ENCODE peak calls at places on chromosomes 11 and 22, in eight cellular contexts. One of them, this sample, is unnamed.

GRCh38 chr11:116309446-116309845 is 463.3 kb downstream of the BUD13 start:
- DNase-seq in GM12865: no peak
- DNase-seq in stomach: no peak
- DNase-seq in fibroblast of lung: no peak
- DNase-seq in colonic mucosa: no peak
- DNase-seq in transverse colon: no peak
- DNase-seq in right atrium auricular region: no peak
- DNase-seq in fibroblast of the aortic adventitia: no peak
- DNase-seq in this sample: no peak

GRCh38 chr11:121669422-121669821 is 216.7 kb upstream of the SORL1-AS1 start:
- DNase-seq in transverse colon: no peak
- DNase-seq in GM12865: no peak
- DNase-seq in stomach: no peak
- DNase-seq in fibroblast of the aortic adventitia: no peak
- DNase-seq in right atrium auricular region: no peak
- DNase-seq in fibroblast of lung: no peak
- DNase-seq in colonic mucosa: no peak
- DNase-seq in this sample: no peak

GRCh38 chr11:125335101-125335500 is 161.0 kb downstream of the FEZ1 start:
- DNase-seq in fibroblast of the aortic adventitia: no peak
- DNase-seq in GM12865: no peak
- DNase-seq in stomach: no peak
- DNase-seq in colonic mucosa: no peak
- DNase-seq in transverse colon: no peak
- DNase-seq in right atrium auricular region: no peak
- DNase-seq in fibroblast of lung: no peak
- DNase-seq in this sample: no peak

GRCh38 chr11:44556735-44557409 is 8.6 kb upstream of the CD82 start:
- DNase-seq in stomach: peak
- DNase-seq in fibroblast of the aortic adventitia: peak
- DNase-seq in right atrium auricular region: peak
- DNase-seq in fibroblast of lung: peak
- DNase-seq in transverse colon: peak
- DNase-seq in colonic mucosa: peak
- DNase-seq in GM12865: peak
- DNase-seq in this sample: peak

GRCh38 chr11:122478986-122479385 is 176.5 kb upstream of the UBASH3B start:
- DNase-seq in stomach: no peak
- DNase-seq in fibroblast of lung: no peak
- DNase-seq in GM12865: no peak
- DNase-seq in fibroblast of the aortic adventitia: peak
- DNase-seq in right atrium auricular region: no peak
- DNase-seq in transverse colon: no peak
- DNase-seq in colonic mucosa: no peak
- DNase-seq in this sample: no peak

GRCh38 chr22:39994566-39995345 is at the start of gene FAM83F:
- DNase-seq in right atrium auricular region: no peak
- DNase-seq in colonic mucosa: peak
- DNase-seq in fibroblast of the aortic adventitia: no peak
- DNase-seq in GM12865: no peak
- DNase-seq in stomach: peak
- DNase-seq in fibroblast of lung: no peak
- DNase-seq in transverse colon: peak
- DNase-seq in this sample: peak

GRCh38 chr22:37121887-37122591 is 12.5 kb upstream of the TMPRSS6 start:
- DNase-seq in colonic mucosa: peak
- DNase-seq in stomach: peak
- DNase-seq in right atrium auricular region: no peak
- DNase-seq in fibroblast of the aortic adventitia: peak
- DNase-seq in transverse colon: peak
- DNase-seq in GM12865: peak
- DNase-seq in fibroblast of lung: no peak
- DNase-seq in this sample: peak

GRCh38 chr11:76798656-76799055 is 15.5 kb downstream of the TSKU start:
- DNase-seq in stomach: no peak
- DNase-seq in fibroblast of the aortic adventitia: no peak
- DNase-seq in GM12865: no peak
- DNase-seq in colonic mucosa: no peak
- DNase-seq in fibroblast of lung: no peak
- DNase-seq in transverse colon: no peak
- DNase-seq in right atrium auricular region: no peak
- DNase-seq in this sample: no peak

GRCh38 chr11:27296406-27296994 is 66.5 kb downstream of the CCDC34 start:
- DNase-seq in transverse colon: no peak
- DNase-seq in stomach: no peak
- DNase-seq in right atrium auricular region: no peak
- DNase-seq in fibroblast of the aortic adventitia: peak
- DNase-seq in fibroblast of lung: peak
- DNase-seq in GM12865: peak
- DNase-seq in colonic mucosa: no peak
- DNase-seq in this sample: peak

GRCh38 chr11:110710520-110711381 is 1.5 kb downstream of the ARHGAP20 start:
- DNase-seq in transverse colon: peak
- DNase-seq in colonic mucosa: peak
- DNase-seq in fibroblast of lung: peak
- DNase-seq in stomach: peak
- DNase-seq in right atrium auricular region: no peak
- DNase-seq in fibroblast of the aortic adventitia: peak
- DNase-seq in GM12865: no peak
- DNase-seq in this sample: peak

GRCh38 chr11:21421930-21422329 is 752.5 kb downstream of the NELL1 start:
- DNase-seq in transverse colon: no peak
- DNase-seq in right atrium auricular region: no peak
- DNase-seq in fibroblast of lung: no peak
- DNase-seq in stomach: no peak
- DNase-seq in fibroblast of the aortic adventitia: no peak
- DNase-seq in colonic mucosa: no peak
- DNase-seq in GM12865: no peak
- DNase-seq in this sample: no peak

GRCh38 chr11:21427750-21428149 is 758.4 kb downstream of the NELL1 start:
- DNase-seq in stomach: no peak
- DNase-seq in colonic mucosa: no peak
- DNase-seq in fibroblast of the aortic adventitia: no peak
- DNase-seq in fibroblast of lung: no peak
- DNase-seq in right atrium auricular region: no peak
- DNase-seq in transverse colon: no peak
- DNase-seq in GM12865: no peak
- DNase-seq in this sample: peak

GRCh38 chr11:21429401-21429800 is 760.0 kb downstream of the NELL1 start:
- DNase-seq in colonic mucosa: no peak
- DNase-seq in GM12865: no peak
- DNase-seq in transverse colon: no peak
- DNase-seq in fibroblast of the aortic adventitia: no peak
- DNase-seq in fibroblast of lung: no peak
- DNase-seq in stomach: no peak
- DNase-seq in right atrium auricular region: no peak
- DNase-seq in this sample: no peak

GRCh38 chr11:21430532-21430931 is 761.1 kb downstream of the NELL1 start:
- DNase-seq in GM12865: no peak
- DNase-seq in transverse colon: no peak
- DNase-seq in right atrium auricular region: no peak
- DNase-seq in fibroblast of lung: no peak
- DNase-seq in fibroblast of the aortic adventitia: no peak
- DNase-seq in colonic mucosa: no peak
- DNase-seq in stomach: no peak
- DNase-seq in this sample: peak

GRCh38 chr11:21426931-21427330 is 757.5 kb downstream of the NELL1 start:
- DNase-seq in transverse colon: no peak
- DNase-seq in colonic mucosa: no peak
- DNase-seq in GM12865: no peak
- DNase-seq in right atrium auricular region: no peak
- DNase-seq in fibroblast of lung: no peak
- DNase-seq in fibroblast of the aortic adventitia: no peak
- DNase-seq in stomach: no peak
- DNase-seq in this sample: no peak
- H3K4me3 ChIP-seq in transverse colon: no peak
- H3K4me3 ChIP-seq in colonic mucosa: no peak
- H3K4me3 ChIP-seq in GM12865: no peak
- H3K4me3 ChIP-seq in right atrium auricular region: no peak
- H3K4me3 ChIP-seq in fibroblast of lung: no peak
- H3K4me3 ChIP-seq in fibroblast of the aortic adventitia: no peak
- H3K4me3 ChIP-seq in stomach: no peak
- H3K4me3 ChIP-seq in this sample: no peak

DNA sequence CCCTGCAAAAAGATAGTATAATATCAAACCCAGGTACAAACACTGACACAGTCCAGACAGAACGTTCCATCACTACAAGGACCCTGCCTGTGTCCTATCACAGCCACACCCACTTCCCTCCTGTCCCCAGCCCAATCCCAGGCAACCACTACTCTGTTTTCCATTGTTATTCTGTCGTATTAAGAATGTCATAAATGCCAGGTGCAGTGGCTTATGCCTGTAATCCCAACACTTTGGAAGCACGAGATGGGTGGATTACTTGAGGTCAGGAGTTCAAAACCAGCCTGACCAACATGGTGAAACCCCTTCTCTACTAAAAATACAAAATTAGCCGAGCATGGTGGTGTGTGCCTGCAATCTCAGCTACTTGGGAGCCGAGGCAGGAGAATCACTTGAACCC is 89.0 kb downstream of the TRMU start:
- DNase-seq in transverse colon: no peak
- DNase-seq in fibroblast of the aortic adventitia: no peak
- DNase-seq in stomach: no peak
- DNase-seq in right atrium auricular region: no peak
- DNase-seq in colonic mucosa: no peak
- DNase-seq in GM12865: no peak
- DNase-seq in fibroblast of lung: no peak
- DNase-seq in this sample: no peak
- TF ChIP-seq CTCF in transverse colon: no peak
- TF ChIP-seq CTCF in fibroblast of the aortic adventitia: no peak
- TF ChIP-seq CTCF in stomach: no peak
- TF ChIP-seq CTCF in right atrium auricular region: no peak
- TF ChIP-seq CTCF in colonic mucosa: no peak
- TF ChIP-seq CTCF in GM12865: no peak
- TF ChIP-seq CTCF in fibroblast of lung: no peak
- TF ChIP-seq CTCF in this sample: no peak

DNA sequence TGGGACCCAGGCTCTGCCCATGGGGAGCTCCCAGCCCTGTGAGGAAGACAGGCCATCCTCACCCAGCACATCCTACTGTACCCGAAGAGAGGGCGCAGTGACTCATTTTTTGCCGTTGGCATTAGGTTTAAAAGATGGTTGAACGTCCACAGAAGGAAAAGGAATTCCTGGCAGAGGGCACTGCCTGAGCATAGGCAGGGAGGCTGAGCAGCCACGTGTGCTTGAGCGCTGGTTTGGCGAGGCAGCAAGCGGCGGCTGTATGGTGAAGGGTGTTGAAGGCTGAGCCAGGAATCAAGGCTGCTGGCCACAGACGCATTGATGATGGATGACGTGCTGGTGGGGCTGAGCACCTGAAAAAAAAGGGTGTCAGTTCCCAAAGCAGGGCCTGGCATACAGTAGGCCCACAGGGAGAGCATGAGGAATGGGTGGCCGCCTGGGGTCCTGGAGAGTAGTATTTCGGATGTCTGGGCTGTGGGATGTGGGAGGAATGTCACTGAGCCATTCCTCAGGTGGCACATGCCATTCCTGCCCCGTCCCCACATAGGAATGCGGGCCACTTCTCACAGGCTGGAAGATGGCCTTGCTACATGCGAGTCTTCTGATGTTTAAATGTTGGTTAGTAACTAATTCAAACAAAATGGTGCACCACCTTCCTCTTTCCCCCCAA is 112.5 kb downstream of the KIAA1671 start:
- DNase-seq in right atrium auricular region: no peak
- DNase-seq in fibroblast of the aortic adventitia: peak
- DNase-seq in GM12865: no peak
- DNase-seq in stomach: no peak
- DNase-seq in fibroblast of lung: no peak
- DNase-seq in colonic mucosa: no peak
- DNase-seq in transverse colon: no peak
- DNase-seq in this sample: peak
- H3K4me3 ChIP-seq in right atrium auricular region: no peak
- H3K4me3 ChIP-seq in fibroblast of the aortic adventitia: no peak
- H3K4me3 ChIP-seq in GM12865: no peak
- H3K4me3 ChIP-seq in stomach: no peak
- H3K4me3 ChIP-seq in fibroblast of lung: no peak
- H3K4me3 ChIP-seq in colonic mucosa: no peak
- H3K4me3 ChIP-seq in transverse colon: no peak
- H3K4me3 ChIP-seq in this sample: no peak

GRCh38 chr11:31799036-31799793 is 11.9 kb downstream of the PAX6 start:
- DNase-seq in transverse colon: no peak
- DNase-seq in fibroblast of the aortic adventitia: no peak
- DNase-seq in right atrium auricular region: peak
- DNase-seq in colonic mucosa: no peak
- DNase-seq in fibroblast of lung: no peak
- DNase-seq in GM12865: no peak
- DNase-seq in stomach: no peak
- DNase-seq in this sample: no peak

GRCh38 chr11:31797227-31798056 is 13.7 kb downstream of the PAX6 start:
- DNase-seq in stomach: no peak
- DNase-seq in transverse colon: no peak
- DNase-seq in fibroblast of the aortic adventitia: no peak
- DNase-seq in GM12865: no peak
- DNase-seq in right atrium auricular region: no peak
- DNase-seq in colonic mucosa: no peak
- DNase-seq in fibroblast of lung: no peak
- DNase-seq in this sample: no peak

GRCh38 chr11:31799794-31800397 is 11.2 kb downstream of the PAX6 start:
- DNase-seq in transverse colon: no peak
- DNase-seq in fibroblast of lung: no peak
- DNase-seq in right atrium auricular region: peak
- DNase-seq in stomach: no peak
- DNase-seq in fibroblast of the aortic adventitia: no peak
- DNase-seq in GM12865: no peak
- DNase-seq in colonic mucosa: no peak
- DNase-seq in this sample: no peak

GRCh38 chr11:31796523-31797226 is 14.4 kb downstream of the PAX6 start:
- DNase-seq in stomach: no peak
- DNase-seq in GM12865: no peak
- DNase-seq in transverse colon: no peak
- DNase-seq in fibroblast of lung: no peak
- DNase-seq in right atrium auricular region: no peak
- DNase-seq in fibroblast of the aortic adventitia: no peak
- DNase-seq in colonic mucosa: no peak
- DNase-seq in this sample: no peak

DNA sequence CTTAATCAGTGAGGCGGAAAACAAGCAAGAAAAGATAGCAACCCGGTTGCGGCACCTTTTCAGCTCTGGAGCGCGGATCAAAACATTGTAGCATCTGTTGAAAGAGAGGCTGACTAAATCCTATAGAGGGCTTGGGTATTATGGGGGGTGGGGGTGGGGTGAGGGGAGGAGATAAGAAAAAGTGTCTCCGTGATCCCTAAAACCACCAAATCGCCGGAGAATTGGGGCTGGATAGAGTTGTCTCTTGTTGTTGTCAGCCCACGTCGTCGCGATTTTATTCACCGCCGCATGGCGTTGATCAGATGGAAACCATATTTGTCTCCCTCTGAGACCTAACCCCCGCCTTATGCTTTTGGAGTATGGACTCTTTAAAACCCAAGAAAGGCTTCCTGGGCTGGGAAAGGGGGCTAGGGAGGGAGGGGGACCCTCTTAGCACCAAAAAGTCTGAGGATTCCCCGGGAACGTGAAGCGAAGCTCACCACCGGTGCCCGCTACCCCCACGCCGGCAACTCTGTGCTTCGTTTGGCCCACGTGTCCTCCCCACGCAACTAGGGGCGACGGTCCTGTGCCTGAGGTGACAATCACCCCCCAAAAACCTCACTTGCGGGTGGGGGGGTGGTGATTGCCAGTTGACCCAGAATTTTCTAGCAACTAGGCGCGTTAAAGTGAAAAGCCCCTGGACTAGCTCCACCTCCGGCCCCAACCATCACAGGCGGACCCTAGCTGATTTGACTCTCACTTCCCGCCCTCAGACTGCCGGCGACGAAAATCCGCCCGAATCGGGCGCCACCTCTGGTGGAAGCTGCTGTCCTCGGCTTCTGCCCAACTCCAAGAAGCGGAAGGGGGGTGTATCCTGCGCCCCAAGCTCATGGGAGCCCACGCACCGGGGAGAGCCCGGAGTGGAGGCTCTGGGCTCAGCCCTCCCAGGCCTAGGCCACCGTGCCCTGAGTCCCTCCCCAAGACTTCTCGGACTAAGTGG is 12.8 kb downstream of the PAX6 start:
- DNase-seq in colonic mucosa: no peak
- DNase-seq in GM12865: peak
- DNase-seq in stomach: no peak
- DNase-seq in transverse colon: no peak
- DNase-seq in right atrium auricular region: no peak
- DNase-seq in fibroblast of lung: no peak
- DNase-seq in fibroblast of the aortic adventitia: no peak
- DNase-seq in this sample: no peak
- TF ChIP-seq CTCF in colonic mucosa: no peak
- TF ChIP-seq CTCF in GM12865: peak
- TF ChIP-seq CTCF in stomach: no peak
- TF ChIP-seq CTCF in transverse colon: no peak
- TF ChIP-seq CTCF in right atrium auricular region: no peak
- TF ChIP-seq CTCF in fibroblast of lung: peak
- TF ChIP-seq CTCF in fibroblast of the aortic adventitia: peak
- TF ChIP-seq CTCF in this sample: peak